ENCODE peak calls at places on chromosomes 12 and 14, in nine cellular contexts. One of them, this sample, is unnamed.

GRCh38 chr14:80448267-80448666 is 237.0 kb upstream of the DIO2 start:
- DNase-seq in amygdala: no peak
- DNase-seq in H9: no peak
- DNase-seq in activated CD4-positive, alpha-beta T cell treated with anti-CD3 and anti-CD28 coated beads, Interleukin-2, amount 10 ng/mL, durations not matched to agents 7 days and 5 days: no peak
- DNase-seq in WTC11: no peak
- DNase-seq in stimulated activated CD4-positive, alpha-beta T cell treated with anti-CD3 and anti-CD28 coated beads, Interleukin-15, amount 100 ng/mL, for 1 hour: no peak
- DNase-seq in T-helper 9 cell: no peak
- DNase-seq in RPMI7951: no peak
- DNase-seq in A172: no peak
- DNase-seq in this sample: no peak

GRCh38 chr12:89252284-89252683 is 100.0 kb downstream of the DUSP6 start:
- DNase-seq in amygdala: no peak
- DNase-seq in H9: no peak
- DNase-seq in activated CD4-positive, alpha-beta T cell treated with anti-CD3 and anti-CD28 coated beads, Interleukin-2, amount 10 ng/mL, durations not matched to agents 7 days and 5 days: no peak
- DNase-seq in WTC11: no peak
- DNase-seq in stimulated activated CD4-positive, alpha-beta T cell treated with anti-CD3 and anti-CD28 coated beads, Interleukin-15, amount 100 ng/mL, for 1 hour: no peak
- DNase-seq in T-helper 9 cell: no peak
- DNase-seq in RPMI7951: no peak
- DNase-seq in A172: no peak
- DNase-seq in this sample: no peak

GRCh38 chr12:2648406-2648805 is 146.4 kb upstream of the FKBP4 start:
- DNase-seq in amygdala: no peak
- DNase-seq in H9: no peak
- DNase-seq in activated CD4-positive, alpha-beta T cell treated with anti-CD3 and anti-CD28 coated beads, Interleukin-2, amount 10 ng/mL, durations not matched to agents 7 days and 5 days: no peak
- DNase-seq in WTC11: peak
- DNase-seq in stimulated activated CD4-positive, alpha-beta T cell treated with anti-CD3 and anti-CD28 coated beads, Interleukin-15, amount 100 ng/mL, for 1 hour: no peak
- DNase-seq in T-helper 9 cell: no peak
- DNase-seq in RPMI7951: no peak
- DNase-seq in A172: no peak
- DNase-seq in this sample: peak

GRCh38 chr12:48000878-48001321 is 3.4 kb downstream of the COL2A1 start:
- DNase-seq in amygdala: no peak
- DNase-seq in H9: peak
- DNase-seq in activated CD4-positive, alpha-beta T cell treated with anti-CD3 and anti-CD28 coated beads, Interleukin-2, amount 10 ng/mL, durations not matched to agents 7 days and 5 days: no peak
- DNase-seq in WTC11: peak
- DNase-seq in stimulated activated CD4-positive, alpha-beta T cell treated with anti-CD3 and anti-CD28 coated beads, Interleukin-15, amount 100 ng/mL, for 1 hour: no peak
- DNase-seq in T-helper 9 cell: no peak
- DNase-seq in RPMI7951: peak
- DNase-seq in A172: peak
- DNase-seq in this sample: no peak

GRCh38 chr12:120588948-120589930 is 8.0 kb upstream of the POP5 start:
- DNase-seq in amygdala: no peak
- DNase-seq in H9: no peak
- DNase-seq in activated CD4-positive, alpha-beta T cell treated with anti-CD3 and anti-CD28 coated beads, Interleukin-2, amount 10 ng/mL, durations not matched to agents 7 days and 5 days: no peak
- DNase-seq in WTC11: no peak
- DNase-seq in stimulated activated CD4-positive, alpha-beta T cell treated with anti-CD3 and anti-CD28 coated beads, Interleukin-15, amount 100 ng/mL, for 1 hour: no peak
- DNase-seq in T-helper 9 cell: no peak
- DNase-seq in RPMI7951: no peak
- DNase-seq in A172: no peak
- DNase-seq in this sample: no peak

GRCh38 chr12:50929831-50930230 is 22.5 kb upstream of the HIGD1C start:
- DNase-seq in amygdala: no peak
- DNase-seq in H9: no peak
- DNase-seq in activated CD4-positive, alpha-beta T cell treated with anti-CD3 and anti-CD28 coated beads, Interleukin-2, amount 10 ng/mL, durations not matched to agents 7 days and 5 days: no peak
- DNase-seq in WTC11: no peak
- DNase-seq in stimulated activated CD4-positive, alpha-beta T cell treated with anti-CD3 and anti-CD28 coated beads, Interleukin-15, amount 100 ng/mL, for 1 hour: no peak
- DNase-seq in T-helper 9 cell: no peak
- DNase-seq in RPMI7951: no peak
- DNase-seq in A172: no peak
- DNase-seq in this sample: no peak

GRCh38 chr14:61342486-61342885 is 21.1 kb downstream of the PRKCH start:
- DNase-seq in amygdala: no peak
- DNase-seq in H9: no peak
- DNase-seq in activated CD4-positive, alpha-beta T cell treated with anti-CD3 and anti-CD28 coated beads, Interleukin-2, amount 10 ng/mL, durations not matched to agents 7 days and 5 days: peak
- DNase-seq in WTC11: no peak
- DNase-seq in stimulated activated CD4-positive, alpha-beta T cell treated with anti-CD3 and anti-CD28 coated beads, Interleukin-15, amount 100 ng/mL, for 1 hour: peak
- DNase-seq in T-helper 9 cell: peak
- DNase-seq in RPMI7951: no peak
- DNase-seq in A172: no peak
- DNase-seq in this sample: no peak

GRCh38 chr12:44677724-44678123 is 198.4 kb downstream of the NELL2 start:
- DNase-seq in amygdala: no peak
- DNase-seq in H9: no peak
- DNase-seq in activated CD4-positive, alpha-beta T cell treated with anti-CD3 and anti-CD28 coated beads, Interleukin-2, amount 10 ng/mL, durations not matched to agents 7 days and 5 days: no peak
- DNase-seq in WTC11: no peak
- DNase-seq in stimulated activated CD4-positive, alpha-beta T cell treated with anti-CD3 and anti-CD28 coated beads, Interleukin-15, amount 100 ng/mL, for 1 hour: no peak
- DNase-seq in T-helper 9 cell: no peak
- DNase-seq in RPMI7951: no peak
- DNase-seq in A172: peak
- DNase-seq in this sample: no peak

GRCh38 chr12:106696861-106697417 is 77.5 kb upstream of the RIC8B start:
- DNase-seq in amygdala: no peak
- DNase-seq in H9: no peak
- DNase-seq in activated CD4-positive, alpha-beta T cell treated with anti-CD3 and anti-CD28 coated beads, Interleukin-2, amount 10 ng/mL, durations not matched to agents 7 days and 5 days: peak
- DNase-seq in WTC11: no peak
- DNase-seq in stimulated activated CD4-positive, alpha-beta T cell treated with anti-CD3 and anti-CD28 coated beads, Interleukin-15, amount 100 ng/mL, for 1 hour: no peak
- DNase-seq in T-helper 9 cell: no peak
- DNase-seq in RPMI7951: no peak
- DNase-seq in A172: no peak
- DNase-seq in this sample: no peak

GRCh38 chr12:31370645-31371620 is 45.0 kb upstream of the SINHCAF start:
- DNase-seq in amygdala: no peak
- DNase-seq in H9: peak
- DNase-seq in activated CD4-positive, alpha-beta T cell treated with anti-CD3 and anti-CD28 coated beads, Interleukin-2, amount 10 ng/mL, durations not matched to agents 7 days and 5 days: no peak
- DNase-seq in WTC11: peak
- DNase-seq in stimulated activated CD4-positive, alpha-beta T cell treated with anti-CD3 and anti-CD28 coated beads, Interleukin-15, amount 100 ng/mL, for 1 hour: no peak
- DNase-seq in T-helper 9 cell: no peak
- DNase-seq in RPMI7951: no peak
- DNase-seq in A172: no peak
- DNase-seq in this sample: no peak

GRCh38 chr12:84508325-84508861 is 404.2 kb downstream of the SLC6A15 start:
- DNase-seq in amygdala: no peak
- DNase-seq in H9: peak
- DNase-seq in activated CD4-positive, alpha-beta T cell treated with anti-CD3 and anti-CD28 coated beads, Interleukin-2, amount 10 ng/mL, durations not matched to agents 7 days and 5 days: no peak
- DNase-seq in WTC11: no peak
- DNase-seq in stimulated activated CD4-positive, alpha-beta T cell treated with anti-CD3 and anti-CD28 coated beads, Interleukin-15, amount 100 ng/mL, for 1 hour: no peak
- DNase-seq in T-helper 9 cell: no peak
- DNase-seq in RPMI7951: peak
- DNase-seq in A172: peak
- DNase-seq in this sample: no peak

GRCh38 chr12:51904951-51905471 is 2.3 kb upstream of the ACVRL1 start:
- DNase-seq in amygdala: no peak
- DNase-seq in H9: no peak
- DNase-seq in activated CD4-positive, alpha-beta T cell treated with anti-CD3 and anti-CD28 coated beads, Interleukin-2, amount 10 ng/mL, durations not matched to agents 7 days and 5 days: no peak
- DNase-seq in WTC11: no peak
- DNase-seq in stimulated activated CD4-positive, alpha-beta T cell treated with anti-CD3 and anti-CD28 coated beads, Interleukin-15, amount 100 ng/mL, for 1 hour: no peak
- DNase-seq in T-helper 9 cell: no peak
- DNase-seq in RPMI7951: no peak
- DNase-seq in A172: no peak
- DNase-seq in this sample: no peak

GRCh38 chr14:80987235-80988032 is 32.0 kb downstream of the TSHR start:
- DNase-seq in amygdala: peak
- DNase-seq in H9: peak
- DNase-seq in activated CD4-positive, alpha-beta T cell treated with anti-CD3 and anti-CD28 coated beads, Interleukin-2, amount 10 ng/mL, durations not matched to agents 7 days and 5 days: peak
- DNase-seq in WTC11: peak
- DNase-seq in stimulated activated CD4-positive, alpha-beta T cell treated with anti-CD3 and anti-CD28 coated beads, Interleukin-15, amount 100 ng/mL, for 1 hour: peak
- DNase-seq in T-helper 9 cell: peak
- DNase-seq in RPMI7951: peak
- DNase-seq in A172: peak
- DNase-seq in this sample: no peak

GRCh38 chr14:74501135-74501614 is 7.6 kb downstream of the ISCA2 start:
- DNase-seq in amygdala: no peak
- DNase-seq in H9: peak
- DNase-seq in activated CD4-positive, alpha-beta T cell treated with anti-CD3 and anti-CD28 coated beads, Interleukin-2, amount 10 ng/mL, durations not matched to agents 7 days and 5 days: no peak
- DNase-seq in WTC11: peak
- DNase-seq in stimulated activated CD4-positive, alpha-beta T cell treated with anti-CD3 and anti-CD28 coated beads, Interleukin-15, amount 100 ng/mL, for 1 hour: no peak
- DNase-seq in T-helper 9 cell: no peak
- DNase-seq in RPMI7951: peak
- DNase-seq in A172: peak
- DNase-seq in this sample: peak

GRCh38 chr12:28568083-28568482 is 377.8 kb downstream of the CCDC91 start:
- DNase-seq in amygdala: no peak
- DNase-seq in H9: no peak
- DNase-seq in activated CD4-positive, alpha-beta T cell treated with anti-CD3 and anti-CD28 coated beads, Interleukin-2, amount 10 ng/mL, durations not matched to agents 7 days and 5 days: no peak
- DNase-seq in WTC11: no peak
- DNase-seq in stimulated activated CD4-positive, alpha-beta T cell treated with anti-CD3 and anti-CD28 coated beads, Interleukin-15, amount 100 ng/mL, for 1 hour: no peak
- DNase-seq in T-helper 9 cell: no peak
- DNase-seq in RPMI7951: peak
- DNase-seq in A172: peak
- DNase-seq in this sample: no peak

GRCh38 chr12:7175493-7175892 is 14.0 kb upstream of the PEX5 start:
- DNase-seq in amygdala: no peak
- DNase-seq in H9: no peak
- DNase-seq in activated CD4-positive, alpha-beta T cell treated with anti-CD3 and anti-CD28 coated beads, Interleukin-2, amount 10 ng/mL, durations not matched to agents 7 days and 5 days: no peak
- DNase-seq in WTC11: no peak
- DNase-seq in stimulated activated CD4-positive, alpha-beta T cell treated with anti-CD3 and anti-CD28 coated beads, Interleukin-15, amount 100 ng/mL, for 1 hour: no peak
- DNase-seq in T-helper 9 cell: no peak
- DNase-seq in RPMI7951: no peak
- DNase-seq in A172: no peak
- DNase-seq in this sample: no peak

GRCh38 chr14:80781968-80782367 is 159.6 kb downstream of the CEP128 start:
- DNase-seq in amygdala: no peak
- DNase-seq in H9: no peak
- DNase-seq in activated CD4-positive, alpha-beta T cell treated with anti-CD3 and anti-CD28 coated beads, Interleukin-2, amount 10 ng/mL, durations not matched to agents 7 days and 5 days: no peak
- DNase-seq in WTC11: no peak
- DNase-seq in stimulated activated CD4-positive, alpha-beta T cell treated with anti-CD3 and anti-CD28 coated beads, Interleukin-15, amount 100 ng/mL, for 1 hour: no peak
- DNase-seq in T-helper 9 cell: no peak
- DNase-seq in RPMI7951: peak
- DNase-seq in A172: peak
- DNase-seq in this sample: no peak

GRCh38 chr14:22837059-22837749 is 819 bp downstream of the MMP14 start:
- DNase-seq in amygdala: no peak
- DNase-seq in H9: no peak
- DNase-seq in activated CD4-positive, alpha-beta T cell treated with anti-CD3 and anti-CD28 coated beads, Interleukin-2, amount 10 ng/mL, durations not matched to agents 7 days and 5 days: no peak
- DNase-seq in WTC11: peak
- DNase-seq in stimulated activated CD4-positive, alpha-beta T cell treated with anti-CD3 and anti-CD28 coated beads, Interleukin-15, amount 100 ng/mL, for 1 hour: no peak
- DNase-seq in T-helper 9 cell: no peak
- DNase-seq in RPMI7951: no peak
- DNase-seq in A172: no peak
- DNase-seq in this sample: no peak

GRCh38 chr12:93762912-93763311 is 85.7 kb downstream of the CRADD start:
- DNase-seq in amygdala: no peak
- DNase-seq in H9: no peak
- DNase-seq in activated CD4-positive, alpha-beta T cell treated with anti-CD3 and anti-CD28 coated beads, Interleukin-2, amount 10 ng/mL, durations not matched to agents 7 days and 5 days: no peak
- DNase-seq in WTC11: no peak
- DNase-seq in stimulated activated CD4-positive, alpha-beta T cell treated with anti-CD3 and anti-CD28 coated beads, Interleukin-15, amount 100 ng/mL, for 1 hour: no peak
- DNase-seq in T-helper 9 cell: no peak
- DNase-seq in RPMI7951: no peak
- DNase-seq in A172: no peak
- DNase-seq in this sample: no peak

GRCh38 chr12:42732908-42733411 is 143.4 kb upstream of the PRICKLE1 start:
- DNase-seq in amygdala: no peak
- DNase-seq in H9: no peak
- DNase-seq in activated CD4-positive, alpha-beta T cell treated with anti-CD3 and anti-CD28 coated beads, Interleukin-2, amount 10 ng/mL, durations not matched to agents 7 days and 5 days: no peak
- DNase-seq in WTC11: no peak
- DNase-seq in stimulated activated CD4-positive, alpha-beta T cell treated with anti-CD3 and anti-CD28 coated beads, Interleukin-15, amount 100 ng/mL, for 1 hour: no peak
- DNase-seq in T-helper 9 cell: no peak
- DNase-seq in RPMI7951: peak
- DNase-seq in A172: peak
- DNase-seq in this sample: no peak

GRCh38 chr12:68934392-68934791 is 1.4 kb upstream of the CPM start:
- DNase-seq in amygdala: no peak
- DNase-seq in H9: no peak
- DNase-seq in activated CD4-positive, alpha-beta T cell treated with anti-CD3 and anti-CD28 coated beads, Interleukin-2, amount 10 ng/mL, durations not matched to agents 7 days and 5 days: no peak
- DNase-seq in WTC11: no peak
- DNase-seq in stimulated activated CD4-positive, alpha-beta T cell treated with anti-CD3 and anti-CD28 coated beads, Interleukin-15, amount 100 ng/mL, for 1 hour: no peak
- DNase-seq in T-helper 9 cell: no peak
- DNase-seq in RPMI7951: no peak
- DNase-seq in A172: no peak
- DNase-seq in this sample: no peak

GRCh38 chr12:30896461-30896860 is 30.1 kb upstream of the TSPAN11 start:
- DNase-seq in amygdala: no peak
- DNase-seq in H9: no peak
- DNase-seq in activated CD4-positive, alpha-beta T cell treated with anti-CD3 and anti-CD28 coated beads, Interleukin-2, amount 10 ng/mL, durations not matched to agents 7 days and 5 days: no peak
- DNase-seq in WTC11: no peak
- DNase-seq in stimulated activated CD4-positive, alpha-beta T cell treated with anti-CD3 and anti-CD28 coated beads, Interleukin-15, amount 100 ng/mL, for 1 hour: no peak
- DNase-seq in T-helper 9 cell: no peak
- DNase-seq in RPMI7951: no peak
- DNase-seq in A172: no peak
- DNase-seq in this sample: no peak

GRCh38 chr12:92297932-92298681 is 152.5 kb upstream of the BTG1 start:
- DNase-seq in amygdala: no peak
- DNase-seq in H9: no peak
- DNase-seq in activated CD4-positive, alpha-beta T cell treated with anti-CD3 and anti-CD28 coated beads, Interleukin-2, amount 10 ng/mL, durations not matched to agents 7 days and 5 days: peak
- DNase-seq in WTC11: no peak
- DNase-seq in stimulated activated CD4-positive, alpha-beta T cell treated with anti-CD3 and anti-CD28 coated beads, Interleukin-15, amount 100 ng/mL, for 1 hour: no peak
- DNase-seq in T-helper 9 cell: no peak
- DNase-seq in RPMI7951: peak
- DNase-seq in A172: no peak
- DNase-seq in this sample: no peak

GRCh38 chr12:14906114-14906513 is 20.5 kb upstream of the MGP start:
- DNase-seq in amygdala: no peak
- DNase-seq in H9: no peak
- DNase-seq in activated CD4-positive, alpha-beta T cell treated with anti-CD3 and anti-CD28 coated beads, Interleukin-2, amount 10 ng/mL, durations not matched to agents 7 days and 5 days: no peak
- DNase-seq in WTC11: no peak
- DNase-seq in stimulated activated CD4-positive, alpha-beta T cell treated with anti-CD3 and anti-CD28 coated beads, Interleukin-15, amount 100 ng/mL, for 1 hour: no peak
- DNase-seq in T-helper 9 cell: no peak
- DNase-seq in RPMI7951: no peak
- DNase-seq in A172: no peak
- DNase-seq in this sample: no peak

GRCh38 chr12:27179399-27180214 is 64.5 kb upstream of the STK38L start:
- DNase-seq in amygdala: no peak
- DNase-seq in H9: no peak
- DNase-seq in activated CD4-positive, alpha-beta T cell treated with anti-CD3 and anti-CD28 coated beads, Interleukin-2, amount 10 ng/mL, durations not matched to agents 7 days and 5 days: peak
- DNase-seq in WTC11: no peak
- DNase-seq in stimulated activated CD4-positive, alpha-beta T cell treated with anti-CD3 and anti-CD28 coated beads, Interleukin-15, amount 100 ng/mL, for 1 hour: no peak
- DNase-seq in T-helper 9 cell: no peak
- DNase-seq in RPMI7951: peak
- DNase-seq in A172: peak
- DNase-seq in this sample: no peak

GRCh38 chr14:91509083-91509877 is 830 bp downstream of the PPP4R3A start:
- DNase-seq in amygdala: no peak
- DNase-seq in H9: peak
- DNase-seq in activated CD4-positive, alpha-beta T cell treated with anti-CD3 and anti-CD28 coated beads, Interleukin-2, amount 10 ng/mL, durations not matched to agents 7 days and 5 days: peak
- DNase-seq in WTC11: peak
- DNase-seq in stimulated activated CD4-positive, alpha-beta T cell treated with anti-CD3 and anti-CD28 coated beads, Interleukin-15, amount 100 ng/mL, for 1 hour: peak
- DNase-seq in T-helper 9 cell: peak
- DNase-seq in RPMI7951: peak
- DNase-seq in A172: no peak
- DNase-seq in this sample: peak

GRCh38 chr12:108320503-108321293 is 18.4 kb downstream of the CMKLR1 start:
- DNase-seq in amygdala: no peak
- DNase-seq in H9: peak
- DNase-seq in activated CD4-positive, alpha-beta T cell treated with anti-CD3 and anti-CD28 coated beads, Interleukin-2, amount 10 ng/mL, durations not matched to agents 7 days and 5 days: no peak
- DNase-seq in WTC11: peak
- DNase-seq in stimulated activated CD4-positive, alpha-beta T cell treated with anti-CD3 and anti-CD28 coated beads, Interleukin-15, amount 100 ng/mL, for 1 hour: no peak
- DNase-seq in T-helper 9 cell: no peak
- DNase-seq in RPMI7951: no peak
- DNase-seq in A172: no peak
- DNase-seq in this sample: no peak

GRCh38 chr14:105213396-105213795 is 32.3 kb upstream of the NUDT14 start:
- DNase-seq in amygdala: no peak
- DNase-seq in H9: no peak
- DNase-seq in activated CD4-positive, alpha-beta T cell treated with anti-CD3 and anti-CD28 coated beads, Interleukin-2, amount 10 ng/mL, durations not matched to agents 7 days and 5 days: no peak
- DNase-seq in WTC11: no peak
- DNase-seq in stimulated activated CD4-positive, alpha-beta T cell treated with anti-CD3 and anti-CD28 coated beads, Interleukin-15, amount 100 ng/mL, for 1 hour: no peak
- DNase-seq in T-helper 9 cell: no peak
- DNase-seq in RPMI7951: no peak
- DNase-seq in A172: no peak
- DNase-seq in this sample: no peak

GRCh38 chr14:93741556-93742210 is 46.6 kb downstream of the PRIMA1 start:
- DNase-seq in amygdala: no peak
- DNase-seq in H9: no peak
- DNase-seq in activated CD4-positive, alpha-beta T cell treated with anti-CD3 and anti-CD28 coated beads, Interleukin-2, amount 10 ng/mL, durations not matched to agents 7 days and 5 days: no peak
- DNase-seq in WTC11: no peak
- DNase-seq in stimulated activated CD4-positive, alpha-beta T cell treated with anti-CD3 and anti-CD28 coated beads, Interleukin-15, amount 100 ng/mL, for 1 hour: no peak
- DNase-seq in T-helper 9 cell: no peak
- DNase-seq in RPMI7951: no peak
- DNase-seq in A172: no peak
- DNase-seq in this sample: no peak

GRCh38 chr12:91493308-91493707 is 310.7 kb upstream of the DCN start:
- DNase-seq in amygdala: no peak
- DNase-seq in H9: no peak
- DNase-seq in activated CD4-positive, alpha-beta T cell treated with anti-CD3 and anti-CD28 coated beads, Interleukin-2, amount 10 ng/mL, durations not matched to agents 7 days and 5 days: no peak
- DNase-seq in WTC11: no peak
- DNase-seq in stimulated activated CD4-positive, alpha-beta T cell treated with anti-CD3 and anti-CD28 coated beads, Interleukin-15, amount 100 ng/mL, for 1 hour: no peak
- DNase-seq in T-helper 9 cell: no peak
- DNase-seq in RPMI7951: no peak
- DNase-seq in A172: no peak
- DNase-seq in this sample: no peak

GRCh38 chr14:75170797-75171196 is 5.6 kb downstream of the TMED10 start:
- DNase-seq in amygdala: no peak
- DNase-seq in H9: no peak
- DNase-seq in activated CD4-positive, alpha-beta T cell treated with anti-CD3 and anti-CD28 coated beads, Interleukin-2, amount 10 ng/mL, durations not matched to agents 7 days and 5 days: no peak
- DNase-seq in WTC11: no peak
- DNase-seq in stimulated activated CD4-positive, alpha-beta T cell treated with anti-CD3 and anti-CD28 coated beads, Interleukin-15, amount 100 ng/mL, for 1 hour: no peak
- DNase-seq in T-helper 9 cell: no peak
- DNase-seq in RPMI7951: no peak
- DNase-seq in A172: no peak
- DNase-seq in this sample: no peak